ENCODE peak calls at places on chromosomes 12 and 14, in five cellular contexts. One of them, this sample, is unnamed.

GRCh38 chr12:46153267-46153872 is 115.5 kb downstream of the SLC38A1 start:
- DNase-seq in cardiac muscle cell: peak; percentile 62
- DNase-seq in prostate gland: no peak
- DNase-seq in neural crest cell: no peak
- DNase-seq in foreskin fibroblast: peak; percentile 48
- DNase-seq in this sample: no peak

GRCh38 chr12:57527184-57527583 is 4.6 kb downstream of the MBD6 start:
- DNase-seq in neural crest cell: no peak
- DNase-seq in cardiac muscle cell: no peak
- DNase-seq in foreskin fibroblast: no peak
- DNase-seq in prostate gland: no peak
- DNase-seq in this sample: no peak

GRCh38 chr14:65981192-65981843 is 504.9 kb upstream of the CCDC196 start:
- DNase-seq in neural crest cell: no peak
- DNase-seq in foreskin fibroblast: no peak
- DNase-seq in prostate gland: no peak
- DNase-seq in cardiac muscle cell: no peak
- DNase-seq in this sample: no peak

GRCh38 chr12:125287155-125287847 is 222.1 kb downstream of the AACS start:
- DNase-seq in cardiac muscle cell: no peak
- DNase-seq in foreskin fibroblast: no peak
- DNase-seq in prostate gland: no peak
- DNase-seq in neural crest cell: no peak
- DNase-seq in this sample: no peak

GRCh38 chr14:104104006-104104901 is 18.8 kb downstream of the ASPG start:
- DNase-seq in prostate gland: no peak
- DNase-seq in foreskin fibroblast: no peak
- DNase-seq in cardiac muscle cell: no peak
- DNase-seq in neural crest cell: no peak
- DNase-seq in this sample: no peak

GRCh38 chr14:80428171-80428570 is 216.9 kb upstream of the DIO2 start:
- DNase-seq in prostate gland: no peak
- DNase-seq in neural crest cell: no peak
- DNase-seq in cardiac muscle cell: peak; percentile 64
- DNase-seq in foreskin fibroblast: peak; percentile 7
- DNase-seq in this sample: no peak

GRCh38 chr14:105919458-105920150 is 393.2 kb downstream of the TMEM121 start:
- DNase-seq in neural crest cell: no peak
- DNase-seq in prostate gland: no peak
- DNase-seq in cardiac muscle cell: no peak
- DNase-seq in foreskin fibroblast: no peak
- DNase-seq in this sample: no peak

GRCh38 chr14:75986439-75986765 is 839 bp downstream of the IFT43 start:
- DNase-seq in cardiac muscle cell: peak; percentile 32
- DNase-seq in neural crest cell: no peak
- DNase-seq in prostate gland: no peak
- DNase-seq in foreskin fibroblast: peak; percentile 26
- DNase-seq in this sample: no peak

GRCh38 chr14:85732031-85732430 is 202.1 kb downstream of the FLRT2 start:
- DNase-seq in foreskin fibroblast: no peak
- DNase-seq in cardiac muscle cell: peak; percentile 39
- DNase-seq in neural crest cell: no peak
- DNase-seq in prostate gland: no peak
- DNase-seq in this sample: no peak

GRCh38 chr14:50319293-50319692 is 7.2 kb downstream of the DMAC2L start:
- DNase-seq in prostate gland: no peak
- DNase-seq in foreskin fibroblast: peak; percentile 71
- DNase-seq in cardiac muscle cell: no peak
- DNase-seq in neural crest cell: no peak
- DNase-seq in this sample: no peak

GRCh38 chr12:1220127-1221092 is 229.4 kb downstream of the ERC1 start:
- DNase-seq in cardiac muscle cell: no peak
- DNase-seq in neural crest cell: no peak
- DNase-seq in foreskin fibroblast: no peak
- DNase-seq in prostate gland: peak; percentile 59
- DNase-seq in this sample: no peak

GRCh38 chr12:25130741-25131188 is 64.2 kb downstream of the DNAI7 start:
- DNase-seq in cardiac muscle cell: peak; percentile 59
- DNase-seq in prostate gland: no peak
- DNase-seq in foreskin fibroblast: peak; percentile 61
- DNase-seq in neural crest cell: no peak
- DNase-seq in this sample: no peak

GRCh38 chr12:26271024-26271423 is 75.7 kb downstream of the SSPN start:
- DNase-seq in neural crest cell: no peak
- DNase-seq in prostate gland: no peak
- DNase-seq in cardiac muscle cell: peak; percentile 55
- DNase-seq in foreskin fibroblast: no peak
- DNase-seq in this sample: no peak

GRCh38 chr12:11885261-11886038 is 185.3 kb upstream of the BCL2L14 start:
- DNase-seq in neural crest cell: no peak
- DNase-seq in prostate gland: peak; percentile 76
- DNase-seq in cardiac muscle cell: peak; percentile 72
- DNase-seq in foreskin fibroblast: peak; percentile 65
- DNase-seq in this sample: no peak

GRCh38 chr12:39296496-39296895 is 146.4 kb downstream of the KIF21A start:
- DNase-seq in neural crest cell: no peak
- DNase-seq in foreskin fibroblast: no peak
- DNase-seq in prostate gland: no peak
- DNase-seq in cardiac muscle cell: no peak
- DNase-seq in this sample: no peak

GRCh38 chr12:104384141-104384880 is 72.4 kb upstream of the CHST11 start:
- DNase-seq in cardiac muscle cell: no peak
- DNase-seq in prostate gland: no peak
- DNase-seq in neural crest cell: no peak
- DNase-seq in foreskin fibroblast: no peak
- DNase-seq in this sample: no peak

GRCh38 chr14:77584809-77585208 is 31.6 kb downstream of the SPTLC2 start:
- DNase-seq in foreskin fibroblast: no peak
- DNase-seq in neural crest cell: no peak
- DNase-seq in cardiac muscle cell: no peak
- DNase-seq in prostate gland: no peak
- DNase-seq in this sample: no peak

GRCh38 chr14:24060443-24060842 is 8.6 kb downstream of the CARMIL3 start:
- DNase-seq in cardiac muscle cell: no peak
- DNase-seq in foreskin fibroblast: no peak
- DNase-seq in prostate gland: no peak
- DNase-seq in neural crest cell: no peak
- DNase-seq in this sample: no peak

GRCh38 chr12:110733089-110733715 is 9.5 kb downstream of the PPP1CC start:
- DNase-seq in cardiac muscle cell: peak; percentile 85
- DNase-seq in foreskin fibroblast: peak; percentile 80
- DNase-seq in neural crest cell: no peak
- DNase-seq in prostate gland: no peak
- DNase-seq in this sample: no peak

GRCh38 chr12:48811454-48812090 is 6.7 kb upstream of the CACNB3 start:
- DNase-seq in cardiac muscle cell: no peak
- DNase-seq in foreskin fibroblast: peak; percentile 46
- DNase-seq in neural crest cell: no peak
- DNase-seq in prostate gland: no peak
- DNase-seq in this sample: no peak

GRCh38 chr12:48815281-48816110 is 2.8 kb upstream of the CACNB3 start:
- DNase-seq in foreskin fibroblast: peak; percentile 92
- DNase-seq in cardiac muscle cell: peak; percentile 91
- DNase-seq in prostate gland: peak; percentile 78
- DNase-seq in neural crest cell: peak; percentile 70
- DNase-seq in this sample: no peak

GRCh38 chr12:48814313-48815280 is 3.7 kb upstream of the CACNB3 start:
- DNase-seq in foreskin fibroblast: peak; percentile 96
- DNase-seq in neural crest cell: peak; percentile 80
- DNase-seq in prostate gland: peak; percentile 81
- DNase-seq in cardiac muscle cell: peak; percentile 85
- DNase-seq in this sample: peak; percentile 88

GRCh38 chr12:48812389-48812788 is 5.9 kb upstream of the CACNB3 start:
- DNase-seq in neural crest cell: no peak
- DNase-seq in cardiac muscle cell: no peak
- DNase-seq in foreskin fibroblast: no peak
- DNase-seq in prostate gland: no peak
- DNase-seq in this sample: no peak

DNA sequence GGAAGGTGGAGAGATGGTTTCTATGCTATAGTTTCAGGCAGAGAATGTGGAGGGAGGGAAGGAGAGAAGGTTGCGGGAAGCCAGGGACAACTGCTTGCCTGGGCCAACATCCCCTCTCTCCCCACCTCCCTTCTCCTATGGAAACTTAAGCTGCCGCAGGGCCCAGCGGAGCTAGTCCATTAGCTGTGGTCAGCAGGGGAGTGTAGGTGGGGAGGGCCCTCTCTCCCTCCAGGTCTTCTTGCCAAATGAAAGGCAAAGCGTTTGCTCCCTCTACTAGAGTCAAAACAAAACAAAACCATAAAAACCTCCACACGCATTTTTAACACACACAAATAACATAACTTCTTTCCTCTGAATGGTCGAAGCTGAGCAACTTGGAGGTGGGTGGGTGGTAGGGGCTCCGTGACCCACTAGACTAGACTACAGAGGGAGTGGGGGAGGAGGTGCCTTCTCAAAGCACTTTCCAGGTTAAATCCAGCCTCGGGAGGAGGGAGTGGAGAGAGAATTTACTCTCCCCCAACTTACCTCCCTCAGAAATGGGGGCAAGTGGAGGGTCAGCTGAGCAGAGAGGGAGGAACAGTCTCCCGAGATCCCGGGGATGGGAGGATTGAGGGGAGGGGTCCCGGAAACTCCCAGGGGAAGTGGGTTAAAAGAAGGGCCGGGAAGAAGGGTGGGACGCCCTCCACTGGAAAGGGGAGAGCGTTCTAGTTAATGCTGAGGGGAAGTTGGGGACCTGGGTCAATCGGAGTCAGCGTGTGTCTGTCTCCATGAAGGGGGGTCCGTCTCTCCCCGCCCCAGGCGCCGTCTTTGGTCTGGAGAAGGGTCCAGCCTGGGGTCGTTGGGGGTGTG is 4.6 kb upstream of the CACNB3 start:
- DNase-seq in cardiac muscle cell: peak; percentile 44
- DNase-seq in prostate gland: no peak
- DNase-seq in neural crest cell: no peak
- DNase-seq in foreskin fibroblast: peak; percentile 35
- DNase-seq in this sample: no peak
- TF ChIP-seq CTCF in cardiac muscle cell: no peak
- TF ChIP-seq CTCF in prostate gland: no peak
- TF ChIP-seq CTCF in neural crest cell: no peak
- TF ChIP-seq CTCF in foreskin fibroblast: no peak
- TF ChIP-seq CTCF in this sample: no peak

GRCh38 chr14:82855912-82856381 is 1322.3 kb upstream of the SEL1L start:
- DNase-seq in neural crest cell: no peak
- DNase-seq in foreskin fibroblast: peak; percentile 53
- DNase-seq in prostate gland: peak; percentile 15
- DNase-seq in cardiac muscle cell: peak; percentile 20
- DNase-seq in this sample: no peak
- TF ChIP-seq CTCF in neural crest cell: peak; percentile 75
- TF ChIP-seq CTCF in foreskin fibroblast: no peak
- TF ChIP-seq CTCF in prostate gland: no peak
- TF ChIP-seq CTCF in cardiac muscle cell: peak; percentile 24
- TF ChIP-seq CTCF in this sample: no peak

GRCh38 chr12:51821423-51822260 is 26.9 kb downstream of the FIGNL2 start:
- DNase-seq in cardiac muscle cell: no peak
- DNase-seq in prostate gland: no peak
- DNase-seq in foreskin fibroblast: no peak
- DNase-seq in neural crest cell: no peak
- DNase-seq in this sample: no peak

GRCh38 chr12:51822261-51822616 is 26.3 kb downstream of the FIGNL2 start:
- DNase-seq in prostate gland: no peak
- DNase-seq in foreskin fibroblast: no peak
- DNase-seq in cardiac muscle cell: no peak
- DNase-seq in neural crest cell: no peak
- DNase-seq in this sample: no peak

GRCh38 chr12:51819851-51820720 is 28.4 kb downstream of the FIGNL2 start:
- DNase-seq in prostate gland: peak; percentile 63
- DNase-seq in cardiac muscle cell: no peak
- DNase-seq in neural crest cell: no peak
- DNase-seq in foreskin fibroblast: no peak
- DNase-seq in this sample: no peak

GRCh38 chr12:51822956-51823355 is 25.6 kb downstream of the FIGNL2 start:
- DNase-seq in prostate gland: no peak
- DNase-seq in cardiac muscle cell: no peak
- DNase-seq in neural crest cell: no peak
- DNase-seq in foreskin fibroblast: no peak
- DNase-seq in this sample: no peak

GRCh38 chr12:51820721-51821422 is 27.6 kb downstream of the FIGNL2 start:
- DNase-seq in neural crest cell: peak; percentile 76
- DNase-seq in cardiac muscle cell: peak; percentile 72
- DNase-seq in foreskin fibroblast: peak; percentile 24
- DNase-seq in prostate gland: peak; percentile 34
- DNase-seq in this sample: no peak
- TF ChIP-seq CTCF in neural crest cell: peak; percentile 55
- TF ChIP-seq CTCF in cardiac muscle cell: no peak
- TF ChIP-seq CTCF in foreskin fibroblast: no peak
- TF ChIP-seq CTCF in prostate gland: no peak
- TF ChIP-seq CTCF in this sample: no peak

GRCh38 chr12:16588812-16589211 is 17.1 kb downstream of the LMO3 start:
- DNase-seq in prostate gland: no peak
- DNase-seq in cardiac muscle cell: no peak
- DNase-seq in foreskin fibroblast: no peak
- DNase-seq in neural crest cell: no peak
- DNase-seq in this sample: no peak
- TF ChIP-seq CTCF in prostate gland: no peak
- TF ChIP-seq CTCF in cardiac muscle cell: no peak
- TF ChIP-seq CTCF in foreskin fibroblast: no peak
- TF ChIP-seq CTCF in neural crest cell: no peak
- TF ChIP-seq CTCF in this sample: no peak

DNA sequence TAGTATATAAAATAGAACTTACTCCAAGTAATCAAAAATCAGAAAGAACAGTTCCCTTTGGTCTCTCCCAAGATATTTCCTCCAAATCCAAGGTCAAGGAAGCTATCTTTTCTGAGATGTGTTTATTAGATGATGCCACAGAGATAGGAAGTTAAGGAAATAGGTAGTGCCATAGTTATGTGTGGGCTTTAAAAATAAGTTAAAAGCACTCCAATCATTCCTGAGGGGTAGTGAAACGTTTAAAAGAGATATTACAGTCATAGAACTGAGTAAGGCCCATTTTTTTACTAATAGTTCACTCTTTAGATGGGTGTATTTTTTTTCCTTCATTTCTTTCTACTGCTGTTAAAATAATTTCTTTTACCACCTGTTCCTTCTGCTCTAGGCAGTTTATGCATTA is 1630.9 kb upstream of the SEL1L start:
- DNase-seq in prostate gland: no peak
- DNase-seq in neural crest cell: no peak
- DNase-seq in foreskin fibroblast: no peak
- DNase-seq in cardiac muscle cell: no peak
- DNase-seq in this sample: no peak
- TF ChIP-seq CTCF in prostate gland: no peak
- TF ChIP-seq CTCF in neural crest cell: no peak
- TF ChIP-seq CTCF in foreskin fibroblast: no peak
- TF ChIP-seq CTCF in cardiac muscle cell: no peak
- TF ChIP-seq CTCF in this sample: no peak

DNA sequence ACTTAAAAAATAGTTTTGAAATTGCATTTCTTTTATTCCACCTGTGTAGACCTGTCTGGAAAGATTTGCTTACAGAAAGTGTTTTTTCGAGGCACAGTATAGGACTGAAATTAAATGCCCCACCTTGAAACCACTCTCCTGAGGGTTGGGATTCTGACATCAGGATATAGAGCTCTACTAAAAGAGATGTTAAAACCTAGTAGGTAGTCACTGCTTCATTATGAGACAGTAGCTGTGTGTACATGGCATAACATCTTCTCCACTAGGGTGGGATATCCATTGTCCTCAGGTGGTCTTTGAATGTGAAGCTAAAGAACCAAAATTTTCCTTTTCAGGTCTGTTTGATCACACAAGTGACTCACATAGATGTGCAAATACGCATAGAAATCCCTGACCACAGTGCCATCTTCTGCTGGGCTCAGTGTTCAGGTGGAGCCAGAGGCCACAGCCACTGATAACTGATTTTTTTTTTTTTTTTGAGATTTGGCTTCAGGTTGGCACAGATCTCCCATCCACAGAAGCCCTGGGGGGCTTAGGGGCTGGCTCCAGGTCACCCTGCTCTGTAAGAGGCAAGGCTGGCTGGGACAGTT is 125.6 kb downstream of the DAAM1 start:
- DNase-seq in prostate gland: no peak
- DNase-seq in foreskin fibroblast: no peak
- DNase-seq in neural crest cell: no peak
- DNase-seq in cardiac muscle cell: no peak
- DNase-seq in this sample: no peak
- TF ChIP-seq CTCF in prostate gland: no peak
- TF ChIP-seq CTCF in foreskin fibroblast: no peak
- TF ChIP-seq CTCF in neural crest cell: no peak
- TF ChIP-seq CTCF in cardiac muscle cell: no peak
- TF ChIP-seq CTCF in this sample: no peak